ENCODE peak calls at places on chromosomes 12 and 14, in nine cellular contexts. One of them, this sample, is unnamed.
A peak's percentile ranks its signal among the peaks of the same experiment; 100 is the strongest.

GRCh38 chr14:86532219-86532618 is 1002.3 kb downstream of the FLRT2 start:
- DNase-seq in left colon: no peak
- DNase-seq in LoVo: peak; percentile 5
- DNase-seq in NB4: no peak
- DNase-seq in neural crest cell: no peak
- DNase-seq in GM10248: no peak
- DNase-seq in HTR-8/SVneo: peak; percentile 4
- DNase-seq in activated T-cell treated with anti-CD3 and anti-CD28 coated beads for 1 hour: no peak
- DNase-seq in head of caudate nucleus: no peak
- DNase-seq in this sample: no peak

GRCh38 chr12:131766382-131767107 is 55.7 kb downstream of the SFSWAP start:
- DNase-seq in head of caudate nucleus: no peak
- DNase-seq in neural crest cell: no peak
- DNase-seq in NB4: no peak
- DNase-seq in GM10248: no peak
- DNase-seq in LoVo: no peak
- DNase-seq in activated T-cell treated with anti-CD3 and anti-CD28 coated beads for 1 hour: no peak
- DNase-seq in left colon: no peak
- DNase-seq in HTR-8/SVneo: no peak
- DNase-seq in this sample: no peak

GRCh38 chr14:39376671-39377403 is 55.4 kb downstream of the FBXO33 start:
- DNase-seq in activated T-cell treated with anti-CD3 and anti-CD28 coated beads for 1 hour: no peak
- DNase-seq in head of caudate nucleus: no peak
- DNase-seq in neural crest cell: no peak
- DNase-seq in LoVo: peak; percentile 50
- DNase-seq in left colon: no peak
- DNase-seq in HTR-8/SVneo: no peak
- DNase-seq in GM10248: no peak
- DNase-seq in NB4: no peak
- DNase-seq in this sample: no peak

GRCh38 chr12:33322519-33322918 is 117.1 kb downstream of the SYT10 start:
- DNase-seq in GM10248: no peak
- DNase-seq in HTR-8/SVneo: no peak
- DNase-seq in LoVo: no peak
- DNase-seq in head of caudate nucleus: no peak
- DNase-seq in activated T-cell treated with anti-CD3 and anti-CD28 coated beads for 1 hour: no peak
- DNase-seq in left colon: no peak
- DNase-seq in neural crest cell: no peak
- DNase-seq in NB4: peak; percentile 11
- DNase-seq in this sample: no peak

GRCh38 chr14:34436118-34436905 is 25.7 kb downstream of the SPTSSA start:
- DNase-seq in left colon: no peak
- DNase-seq in neural crest cell: no peak
- DNase-seq in HTR-8/SVneo: no peak
- DNase-seq in head of caudate nucleus: no peak
- DNase-seq in NB4: peak; percentile 40
- DNase-seq in LoVo: peak; percentile 27
- DNase-seq in activated T-cell treated with anti-CD3 and anti-CD28 coated beads for 1 hour: no peak
- DNase-seq in GM10248: no peak
- DNase-seq in this sample: no peak

GRCh38 chr12:57461326-57461903 is 1.8 kb downstream of the GLI1 start:
- DNase-seq in LoVo: peak; percentile 46
- DNase-seq in HTR-8/SVneo: peak; percentile 72
- DNase-seq in left colon: peak; percentile 73
- DNase-seq in head of caudate nucleus: peak; percentile 52
- DNase-seq in activated T-cell treated with anti-CD3 and anti-CD28 coated beads for 1 hour: no peak
- DNase-seq in GM10248: peak; percentile 64
- DNase-seq in neural crest cell: peak; percentile 42
- DNase-seq in NB4: peak; percentile 42
- DNase-seq in this sample: peak; percentile 30

GRCh38 chr12:195951-196350 is 18.0 kb downstream of the SLC6A12 start:
- DNase-seq in NB4: no peak
- DNase-seq in HTR-8/SVneo: no peak
- DNase-seq in left colon: no peak
- DNase-seq in activated T-cell treated with anti-CD3 and anti-CD28 coated beads for 1 hour: no peak
- DNase-seq in LoVo: no peak
- DNase-seq in head of caudate nucleus: no peak
- DNase-seq in neural crest cell: no peak
- DNase-seq in GM10248: no peak
- DNase-seq in this sample: no peak

GRCh38 chr14:53900499-53900898 is 56.1 kb downstream of the BMP4 start:
- DNase-seq in head of caudate nucleus: no peak
- DNase-seq in LoVo: no peak
- DNase-seq in neural crest cell: no peak
- DNase-seq in left colon: peak; percentile 33
- DNase-seq in HTR-8/SVneo: no peak
- DNase-seq in activated T-cell treated with anti-CD3 and anti-CD28 coated beads for 1 hour: no peak
- DNase-seq in GM10248: no peak
- DNase-seq in NB4: no peak
- DNase-seq in this sample: no peak

GRCh38 chr12:90449611-90450010 is 505.4 kb downstream of the CCER1 start:
- DNase-seq in HTR-8/SVneo: no peak
- DNase-seq in activated T-cell treated with anti-CD3 and anti-CD28 coated beads for 1 hour: no peak
- DNase-seq in head of caudate nucleus: no peak
- DNase-seq in neural crest cell: no peak
- DNase-seq in NB4: no peak
- DNase-seq in GM10248: no peak
- DNase-seq in left colon: no peak
- DNase-seq in LoVo: no peak
- DNase-seq in this sample: no peak

GRCh38 chr12:22321620-22322019 is 12.9 kb downstream of the ST8SIA1 start:
- DNase-seq in head of caudate nucleus: no peak
- DNase-seq in activated T-cell treated with anti-CD3 and anti-CD28 coated beads for 1 hour: no peak
- DNase-seq in left colon: no peak
- DNase-seq in neural crest cell: no peak
- DNase-seq in GM10248: no peak
- DNase-seq in HTR-8/SVneo: no peak
- DNase-seq in NB4: peak; percentile 92
- DNase-seq in LoVo: no peak
- DNase-seq in this sample: no peak

GRCh38 chr12:53344824-53345485 is 8.8 kb upstream of the SP7 start:
- DNase-seq in activated T-cell treated with anti-CD3 and anti-CD28 coated beads for 1 hour: peak; percentile 58
- DNase-seq in NB4: peak; percentile 83
- DNase-seq in neural crest cell: peak; percentile 70
- DNase-seq in GM10248: peak; percentile 84
- DNase-seq in LoVo: peak; percentile 76
- DNase-seq in head of caudate nucleus: peak; percentile 81
- DNase-seq in HTR-8/SVneo: peak; percentile 72
- DNase-seq in left colon: peak; percentile 71
- DNase-seq in this sample: peak; percentile 89

GRCh38 chr14:56754966-56755365 is 55.3 kb downstream of the OTX2 start:
- DNase-seq in activated T-cell treated with anti-CD3 and anti-CD28 coated beads for 1 hour: no peak
- DNase-seq in head of caudate nucleus: no peak
- DNase-seq in neural crest cell: no peak
- DNase-seq in GM10248: no peak
- DNase-seq in LoVo: no peak
- DNase-seq in left colon: no peak
- DNase-seq in HTR-8/SVneo: no peak
- DNase-seq in NB4: no peak
- DNase-seq in this sample: no peak

GRCh38 chr14:90850487-90850886 is 34.3 kb upstream of the TTC7B start:
- DNase-seq in GM10248: no peak
- DNase-seq in head of caudate nucleus: no peak
- DNase-seq in LoVo: no peak
- DNase-seq in NB4: no peak
- DNase-seq in neural crest cell: no peak
- DNase-seq in activated T-cell treated with anti-CD3 and anti-CD28 coated beads for 1 hour: no peak
- DNase-seq in HTR-8/SVneo: peak; percentile 75
- DNase-seq in left colon: no peak
- DNase-seq in this sample: peak; percentile 26

GRCh38 chr12:123960856-123961255 is 11.8 kb downstream of the CCDC92 start:
- DNase-seq in NB4: no peak
- DNase-seq in GM10248: no peak
- DNase-seq in neural crest cell: no peak
- DNase-seq in activated T-cell treated with anti-CD3 and anti-CD28 coated beads for 1 hour: no peak
- DNase-seq in left colon: no peak
- DNase-seq in LoVo: no peak
- DNase-seq in HTR-8/SVneo: no peak
- DNase-seq in head of caudate nucleus: no peak
- DNase-seq in this sample: no peak

GRCh38 chr12:64506955-64507354 is 55.0 kb downstream of the TBK1 start:
- DNase-seq in GM10248: no peak
- DNase-seq in NB4: no peak
- DNase-seq in LoVo: no peak
- DNase-seq in activated T-cell treated with anti-CD3 and anti-CD28 coated beads for 1 hour: no peak
- DNase-seq in left colon: no peak
- DNase-seq in HTR-8/SVneo: no peak
- DNase-seq in head of caudate nucleus: no peak
- DNase-seq in neural crest cell: no peak
- DNase-seq in this sample: no peak

GRCh38 chr14:87255046-87255445 is 737.9 kb downstream of the GALC start:
- DNase-seq in HTR-8/SVneo: no peak
- DNase-seq in left colon: no peak
- DNase-seq in neural crest cell: no peak
- DNase-seq in GM10248: no peak
- DNase-seq in LoVo: no peak
- DNase-seq in NB4: no peak
- DNase-seq in head of caudate nucleus: no peak
- DNase-seq in activated T-cell treated with anti-CD3 and anti-CD28 coated beads for 1 hour: no peak
- DNase-seq in this sample: no peak

GRCh38 chr14:32977913-32978312 is 39.2 kb downstream of the NPAS3 start:
- DNase-seq in NB4: peak; percentile 14
- DNase-seq in LoVo: no peak
- DNase-seq in activated T-cell treated with anti-CD3 and anti-CD28 coated beads for 1 hour: no peak
- DNase-seq in HTR-8/SVneo: no peak
- DNase-seq in neural crest cell: no peak
- DNase-seq in left colon: no peak
- DNase-seq in GM10248: no peak
- DNase-seq in head of caudate nucleus: no peak
- DNase-seq in this sample: no peak

GRCh38 chr12:21353487-21353886 is 18.8 kb upstream of the SLCO1A2 start:
- DNase-seq in left colon: no peak
- DNase-seq in head of caudate nucleus: no peak
- DNase-seq in activated T-cell treated with anti-CD3 and anti-CD28 coated beads for 1 hour: no peak
- DNase-seq in neural crest cell: no peak
- DNase-seq in GM10248: no peak
- DNase-seq in LoVo: no peak
- DNase-seq in NB4: no peak
- DNase-seq in HTR-8/SVneo: no peak
- DNase-seq in this sample: no peak

GRCh38 chr14:85702937-85703336 is 173.0 kb downstream of the FLRT2 start:
- DNase-seq in left colon: no peak
- DNase-seq in NB4: no peak
- DNase-seq in neural crest cell: no peak
- DNase-seq in GM10248: no peak
- DNase-seq in LoVo: no peak
- DNase-seq in head of caudate nucleus: no peak
- DNase-seq in HTR-8/SVneo: no peak
- DNase-seq in activated T-cell treated with anti-CD3 and anti-CD28 coated beads for 1 hour: no peak
- DNase-seq in this sample: no peak

GRCh38 chr14:92710001-92710341 is 38.5 kb downstream of the LGMN start:
- DNase-seq in NB4: no peak
- DNase-seq in GM10248: no peak
- DNase-seq in neural crest cell: no peak
- DNase-seq in activated T-cell treated with anti-CD3 and anti-CD28 coated beads for 1 hour: no peak
- DNase-seq in left colon: no peak
- DNase-seq in HTR-8/SVneo: no peak
- DNase-seq in head of caudate nucleus: no peak
- DNase-seq in LoVo: no peak
- DNase-seq in this sample: no peak

GRCh38 chr12:44847888-44848770 is 28.0 kb downstream of the NELL2 start:
- DNase-seq in head of caudate nucleus: no peak
- DNase-seq in NB4: no peak
- DNase-seq in GM10248: peak; percentile 16
- DNase-seq in activated T-cell treated with anti-CD3 and anti-CD28 coated beads for 1 hour: peak; percentile 48
- DNase-seq in LoVo: no peak
- DNase-seq in neural crest cell: no peak
- DNase-seq in HTR-8/SVneo: no peak
- DNase-seq in left colon: no peak
- DNase-seq in this sample: no peak

GRCh38 chr12:21456291-21456780 is 18.9 kb downstream of the PYROXD1 start:
- DNase-seq in head of caudate nucleus: no peak
- DNase-seq in activated T-cell treated with anti-CD3 and anti-CD28 coated beads for 1 hour: no peak
- DNase-seq in GM10248: no peak
- DNase-seq in neural crest cell: no peak
- DNase-seq in NB4: peak; percentile 90
- DNase-seq in HTR-8/SVneo: no peak
- DNase-seq in LoVo: no peak
- DNase-seq in left colon: no peak
- DNase-seq in this sample: no peak

GRCh38 chr12:2768224-2768961 is 26.4 kb upstream of the FKBP4 start:
- DNase-seq in activated T-cell treated with anti-CD3 and anti-CD28 coated beads for 1 hour: no peak
- DNase-seq in head of caudate nucleus: no peak
- DNase-seq in neural crest cell: no peak
- DNase-seq in left colon: no peak
- DNase-seq in HTR-8/SVneo: no peak
- DNase-seq in NB4: no peak
- DNase-seq in GM10248: no peak
- DNase-seq in LoVo: no peak
- DNase-seq in this sample: no peak